ENCODE peak calls at places on chromosome 10, in four cellular contexts. Z is WTC11, A is HepG2, C is K562. F is an unnamed sample.

GRCh38 chr10:132634241-132634946 is 96.8 kb downstream of the INPP5A start:
- DNase-seq in C (no peak), A (no peak), Z (peak), F (no peak)

GRCh38 chr10:12350167-12350872 is 973 bp downstream of the CAMK1D start:
- DNase-seq in Z (peak), A (peak), C (no peak), F (peak)

GRCh38 chr10:36779238-36779846 is 346.1 kb upstream of the ANKRD30A start:
- DNase-seq in A (peak), C (peak), Z (peak), F (peak)

GRCh38 chr10:15351099-15351820 is 19.8 kb downstream of the FAM171A1 start:
- DNase-seq in C (no peak), A (no peak), Z (no peak), F (no peak)

GRCh38 chr10:20274580-20274979 is 458.3 kb downstream of the PLXDC2 start:
- DNase-seq in C (no peak), A (no peak), Z (no peak), F (no peak)

GRCh38 chr10:44926771-44927751 is 15.9 kb downstream of the TMEM72 start:
- DNase-seq in Z (no peak), C (no peak), A (peak), F (no peak)

GRCh38 chr10:132110091-132110490 is 44.3 kb downstream of the JAKMIP3 start:
- DNase-seq in A (no peak), Z (peak), C (no peak), F (no peak)

GRCh38 chr10:1180836-1181235 is 124.7 kb downstream of the WDR37 start:
- DNase-seq in A (no peak), C (no peak), Z (no peak), F (no peak)

GRCh38 chr10:80589726-80590373 is 52.1 kb downstream of the SH2D4B start:
- DNase-seq in C (no peak), Z (no peak), A (no peak), F (no peak)

GRCh38 chr10:120451968-120452367 is 5.1 kb upstream of the PLPP4 start:
- DNase-seq in Z (no peak), A (no peak), C (no peak), F (no peak)

DNA sequence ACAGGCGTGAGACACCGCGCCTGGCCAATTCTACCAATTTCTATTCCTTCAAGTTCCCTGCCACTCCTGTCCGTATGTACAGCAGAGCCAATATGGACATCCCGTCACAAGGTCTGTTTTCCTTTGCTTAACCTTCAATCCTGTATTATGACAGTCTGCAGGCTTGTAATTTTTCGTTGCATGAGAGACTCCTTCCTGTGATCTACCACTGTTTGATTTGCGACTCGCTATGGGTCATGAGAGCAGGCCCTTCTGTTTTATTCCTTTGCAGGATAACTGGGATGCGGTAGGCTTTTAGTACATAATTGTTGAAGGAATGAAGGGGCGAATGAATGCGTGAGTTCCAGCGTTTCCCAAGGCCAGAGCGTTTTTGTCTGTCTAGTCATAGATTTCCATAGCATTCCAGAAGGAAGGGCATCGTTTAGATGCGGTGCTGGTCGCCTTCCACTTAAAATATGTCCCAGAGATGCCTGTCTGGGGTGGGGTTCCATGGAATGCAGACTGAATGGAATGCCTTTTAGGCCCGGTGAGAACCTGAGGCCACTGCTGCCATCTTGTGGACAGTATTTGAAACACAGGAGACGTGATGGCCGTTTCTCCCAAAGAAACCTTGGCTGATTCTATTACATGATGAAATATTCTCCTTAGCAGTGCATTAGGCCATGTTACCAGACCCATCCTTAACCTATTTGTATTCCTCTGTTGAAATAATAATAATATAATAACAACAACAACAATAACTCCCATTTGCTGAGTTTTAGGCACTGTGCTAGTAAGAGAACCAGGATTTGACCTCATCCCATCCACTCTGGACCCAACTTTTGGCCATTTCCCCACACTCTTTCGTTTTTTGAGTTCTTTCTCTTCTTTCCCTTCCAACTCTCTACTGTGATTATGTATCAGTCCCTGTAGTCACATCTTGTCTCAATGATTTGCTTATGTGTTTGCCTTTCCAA is 193.2 kb downstream of the MYOF start:
- DNase-seq in Z (peak), C (peak), A (peak), F (peak)
- TF ChIP-seq ELF4 in Z (no peak), C (no peak), A (no peak), F (no peak)

DNA sequence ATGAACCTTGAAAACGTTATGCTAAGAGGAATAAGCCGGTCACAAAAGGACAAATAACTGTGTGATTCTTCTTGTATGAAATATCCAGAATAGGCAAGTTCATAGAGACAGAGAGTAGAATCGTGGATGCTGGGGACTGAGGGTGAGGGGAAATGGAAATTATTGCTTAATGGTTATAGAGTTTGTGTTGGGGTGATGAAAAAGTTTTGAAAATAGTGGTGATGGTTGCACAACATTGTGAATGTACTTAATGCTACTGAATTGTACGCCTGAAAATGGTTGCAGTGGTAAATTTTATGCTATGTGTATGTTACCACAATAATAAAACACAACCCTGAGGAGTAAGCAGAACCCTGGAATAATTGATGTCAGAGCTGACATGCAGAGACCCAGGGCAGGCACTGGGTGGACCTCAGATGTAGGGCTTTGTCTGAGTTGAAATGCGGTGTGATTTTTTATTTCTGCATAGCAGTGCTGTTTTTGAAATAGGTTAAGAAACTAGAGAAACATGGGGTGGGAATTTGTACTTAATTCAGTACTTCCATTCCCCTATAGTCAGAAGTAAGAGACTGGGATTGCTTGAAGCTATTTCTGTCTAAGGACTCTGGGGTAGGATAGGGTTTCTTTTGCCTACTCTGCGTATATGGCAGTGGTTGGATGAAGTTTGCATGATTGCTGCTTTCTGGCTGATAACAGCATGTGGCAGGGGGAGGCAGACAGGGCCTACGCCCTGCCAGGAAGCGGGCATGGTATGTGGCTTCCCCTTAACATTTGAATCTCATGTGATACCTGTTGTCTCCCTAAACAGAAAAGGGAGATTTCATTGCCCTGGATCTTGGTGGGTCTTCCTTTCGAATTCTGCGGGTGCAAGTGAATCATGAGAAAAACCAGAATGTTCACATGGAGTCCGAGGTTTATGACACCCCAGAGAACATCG is 57.4 kb downstream of the TACR2 start:
- DNase-seq in C (no peak), Z (no peak), A (no peak), F (no peak)
- TF ChIP-seq ELF4 in C (no peak), Z (no peak), A (no peak), F (no peak)

GRCh38 chr10:49737474-49738201 is 24.5 kb downstream of the OGDHL start:
- DNase-seq in Z (no peak), A (no peak), C (no peak), F (no peak)

GRCh38 chr10:49740346-49741107 is 21.6 kb downstream of the OGDHL start:
- DNase-seq in A (no peak), Z (no peak), C (no peak), F (no peak)

GRCh38 chr10:49738616-49739360 is 23.3 kb downstream of the OGDHL start:
- DNase-seq in C (no peak), Z (no peak), A (no peak), F (no peak)

GRCh38 chr10:49741108-49741995 is 20.8 kb downstream of the OGDHL start:
- DNase-seq in Z (no peak), A (no peak), C (no peak), F (no peak)

GRCh38 chr10:49739426-49739825 is 22.7 kb downstream of the OGDHL start:
- DNase-seq in C (no peak), Z (no peak), A (no peak), F (no peak)
- TF ChIP-seq ELF4 in C (no peak), Z (no peak), A (no peak), F (no peak)

GRCh38 chr10:29689001-29689400 is 54.2 kb upstream of the SVIL start:
- DNase-seq in A (peak), Z (no peak), C (no peak), F (no peak)
- TF ChIP-seq ELF4 in A (no peak), Z (no peak), C (no peak), F (no peak)

GRCh38 chr10:33311640-33312039 is 22.8 kb downstream of the NRP1 start:
- DNase-seq in A (no peak), Z (no peak), C (no peak), F (no peak)
- TF ChIP-seq ELF4 in A (no peak), Z (no peak), C (no peak), F (no peak)